ENCODE peak calls at places on chromosome 9, in six cellular contexts. O is IMR-90, N is H1, H is trophoblast cell, F is H9, P is neuronal stem cell. J is an unnamed sample.

GRCh38 chr9:68964765-68965164 is 49.1 kb downstream of the PRKACG start:
- DNase-seq in H (no peak), O (no peak), N (no peak), P (no peak), F (no peak), J (peak; percentile 38)

GRCh38 chr9:133932176-133932575 is 59.9 kb downstream of the VAV2 start:
- DNase-seq in O (no peak), H (no peak), F (no peak), P (no peak), N (no peak), J (no peak)

GRCh38 chr9:35191105-35191504 is 29.3 kb downstream of the UNC13B start:
- DNase-seq in F (no peak), O (no peak), N (no peak), P (no peak), H (peak; percentile 61), J (no peak)

GRCh38 chr9:126670270-126670669 is 56.5 kb downstream of the LMX1B start:
- DNase-seq in F (no peak), H (no peak), N (no peak), O (no peak), P (no peak), J (no peak)

GRCh38 chr9:16221822-16222547 is 648.5 kb downstream of the BNC2 start:
- DNase-seq in P (no peak), H (no peak), N (no peak), F (no peak), O (no peak), J (no peak)

GRCh38 chr9:33138768-33139167 is 28.4 kb downstream of the B4GALT1 start:
- DNase-seq in F (no peak), H (no peak), P (no peak), O (no peak), N (no peak), J (no peak)

GRCh38 chr9:68955281-68955680 is 58.6 kb downstream of the PRKACG start:
- DNase-seq in H (no peak), O (no peak), P (no peak), F (no peak), N (no peak), J (peak; percentile 42)

GRCh38 chr9:126515873-126516505 is 97.7 kb upstream of the LMX1B start:
- DNase-seq in O (no peak), H (no peak), F (no peak), P (no peak), N (no peak), J (no peak)

GRCh38 chr9:84701801-84702200 is 32.3 kb downstream of the NTRK2 start:
- DNase-seq in N (no peak), P (no peak), F (no peak), H (no peak), O (no peak), J (no peak)

GRCh38 chr9:34125681-34126206 is 754 bp downstream of the DCAF12 start:
- DNase-seq in O (peak; percentile 41), H (peak; percentile 34), P (no peak), N (no peak), F (peak; percentile 29), J (peak; percentile 62)

GRCh38 chr9:93009337-93010015 is 49.0 kb upstream of the SUSD3 start:
- DNase-seq in H (no peak), F (peak; percentile 20), N (no peak), P (no peak), O (no peak), J (no peak)

GRCh38 chr9:132312873-132313272 is 41.9 kb downstream of the SETX start:
- DNase-seq in O (no peak), P (no peak), F (no peak), N (no peak), H (peak; percentile 36), J (peak; percentile 9)

GRCh38 chr9:137371966-137372651 is 50.9 kb downstream of the EXD3 start:
- DNase-seq in O (no peak), H (no peak), P (no peak), F (peak; percentile 24), N (no peak), J (no peak)

GRCh38 chr9:105993921-105994715 is 299.8 kb downstream of the TMEM38B start:
- DNase-seq in H (peak; percentile 71), O (no peak), F (no peak), N (no peak), P (no peak), J (no peak)

GRCh38 chr9:123457586-123457985 is 101.6 kb downstream of the CRB2 start:
- DNase-seq in N (no peak), O (no peak), H (no peak), P (no peak), F (no peak), J (no peak)

GRCh38 chr9:126516936-126517750 is 96.6 kb upstream of the LMX1B start:
- DNase-seq in H (peak; percentile 66), F (peak; percentile 75), O (peak; percentile 84), P (no peak), N (no peak), J (peak; percentile 77)

GRCh38 chr9:14797442-14797841 is 74.9 kb upstream of the CER1 start:
- DNase-seq in N (no peak), H (peak; percentile 30), P (no peak), O (no peak), F (no peak), J (peak; percentile 27)

GRCh38 chr9:130936285-130937117 is 2.5 kb downstream of the FIBCD1 start:
- DNase-seq in P (no peak), O (peak; percentile 75), F (peak; percentile 93), N (peak; percentile 59), H (peak; percentile 29), J (peak; percentile 78)

GRCh38 chr9:88458716-88459115 is 70.5 kb downstream of the SPIN1 start:
- DNase-seq in P (no peak), O (peak; percentile 75), H (peak; percentile 97), N (no peak), F (no peak), J (peak; percentile 33)

GRCh38 chr9:135083241-135083810 is 4.1 kb upstream of the OLFM1 start:
- DNase-seq in F (no peak), P (no peak), O (no peak), N (no peak), H (no peak), J (no peak)

GRCh38 chr9:107213080-107213479 is 70.0 kb upstream of the RAD23B start:
- DNase-seq in P (no peak), O (no peak), N (no peak), H (peak; percentile 95), F (no peak), J (no peak)

GRCh38 chr9:124264812-124265211 is 7.1 kb downstream of the NEK6 start:
- DNase-seq in H (no peak), P (no peak), F (no peak), O (peak; percentile 62), N (no peak), J (no peak)

GRCh38 chr9:7536310-7536939 is 263.2 kb downstream of the DMAC1 start:
- DNase-seq in N (no peak), F (peak; percentile 75), P (peak; percentile 41), O (peak; percentile 56), H (peak; percentile 68), J (peak; percentile 56)

GRCh38 chr9:107246259-107247254 is 36.5 kb upstream of the RAD23B start:
- DNase-seq in N (no peak), P (no peak), F (peak; percentile 69), H (no peak), O (peak; percentile 13), J (peak; percentile 23)

GRCh38 chr9:120929392-120929791 is 2.8 kb upstream of the TRAF1 start:
- DNase-seq in N (no peak), H (no peak), F (no peak), P (no peak), O (no peak), J (no peak)

GRCh38 chr9:95516736-95517558 is at the start of gene PTCH1:
- DNase-seq in O (peak; percentile 52), H (peak; percentile 47), N (no peak), F (peak; percentile 70), P (no peak), J (peak; percentile 71)

GRCh38 chr9:77194423-77194822 is 17.1 kb downstream of the VPS13A start:
- DNase-seq in F (no peak), O (peak; percentile 37), H (no peak), P (no peak), N (no peak), J (peak; percentile 22)

GRCh38 chr9:70340572-70340971 is 73.9 kb downstream of the KLF9 start:
- DNase-seq in O (peak; percentile 57), F (no peak), N (no peak), P (no peak), H (peak; percentile 62), J (peak; percentile 53)

GRCh38 chr9:137240321-137240840 is 706 bp upstream of the TUBB4B start:
- DNase-seq in F (no peak), N (no peak), O (peak; percentile 61), P (no peak), H (peak; percentile 54), J (peak; percentile 82)

GRCh38 chr9:135506327-135507103 is 6.0 kb downstream of the MRPS2 start:
- DNase-seq in P (peak; percentile 20), N (no peak), O (no peak), H (no peak), F (peak; percentile 65), J (peak; percentile 7)

DNA sequence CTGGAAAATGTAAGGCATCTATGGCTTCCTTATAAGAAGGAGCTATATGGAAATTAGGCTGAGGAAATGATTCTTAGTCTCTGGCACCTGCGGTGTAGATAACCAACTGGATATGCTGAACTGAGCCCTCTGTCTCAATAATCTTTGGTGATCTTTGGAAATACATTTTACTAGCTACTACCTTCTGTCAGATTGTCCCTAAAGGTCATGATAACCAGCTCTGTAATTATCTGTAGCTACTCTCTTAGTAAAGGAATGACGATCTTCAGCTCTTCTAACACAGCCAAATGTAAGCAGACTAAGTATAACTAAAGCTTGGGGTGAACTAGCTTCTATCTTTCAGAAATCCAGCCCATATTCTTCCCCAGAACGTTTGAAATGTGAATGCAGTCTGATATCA is 124.9 kb upstream of the GRHPR start:
- DNase-seq in H (no peak), P (no peak), N (no peak), O (no peak), F (no peak), J (no peak)
- H2AFZ ChIP-seq in H (no peak overlapping the region), P (no peak overlapping the region), N (no peak overlapping the region), O (no peak overlapping the region), F (no peak overlapping the region), J (no peak overlapping the region)

GRCh38 chr9:11431490-11431889 is 818.7 kb upstream of the PTPRD start:
- DNase-seq in N (no peak), F (no peak), P (no peak), H (no peak), O (no peak), J (no peak)
- H2BK5ac ChIP-seq in N (no peak overlapping the region), F (no peak overlapping the region), P (no peak overlapping the region), H (no peak overlapping the region), O (no peak overlapping the region), J (no peak overlapping the region)

GRCh38 chr9:12954441-12954840 is 179.6 kb downstream of the LURAP1L start:
- DNase-seq in O (no peak), N (no peak), P (no peak), F (no peak), H (no peak), J (no peak)
- H3K18ac ChIP-seq in O (no peak overlapping the region), N (no peak overlapping the region), P (no peak overlapping the region), F (no peak overlapping the region), H (no peak overlapping the region), J (no peak overlapping the region)

DNA sequence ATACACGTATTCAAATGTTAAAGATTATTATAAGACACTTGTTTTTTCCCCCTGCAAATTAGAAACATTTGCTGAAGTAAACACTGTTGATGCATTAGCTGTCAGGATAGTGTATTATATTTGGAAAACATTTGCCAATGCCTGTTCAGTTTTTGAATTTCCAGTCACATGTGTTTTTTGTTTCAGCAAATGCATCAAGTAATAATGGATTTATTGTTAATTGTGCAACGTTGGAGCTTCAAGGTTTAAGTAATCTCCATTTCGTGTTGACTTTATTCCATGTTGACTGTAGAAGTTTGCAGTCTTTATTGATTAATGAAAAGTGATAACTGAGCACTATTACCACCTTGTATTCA is 412.5 kb downstream of the ACTL7B start:
- DNase-seq in O (peak; percentile 31), H (no peak), F (no peak), N (no peak), P (no peak), J (peak; percentile 76)
- H2AFZ ChIP-seq in O (no peak overlapping the region), H (no peak overlapping the region), F (no peak overlapping the region), N (no peak overlapping the region), P (no peak overlapping the region), J (no peak overlapping the region)